ENCODE peak calls at places on chromosomes 5 and 9, in seven cellular contexts. One of them, this sample, is unnamed.

GRCh38 chr5:34751807-34752736 is 86.9 kb upstream of the TTC23L start:
- DNase-seq in effector memory CD4-positive, alpha-beta T cell: no peak
- DNase-seq in fibroblast of pulmonary artery: peak
- DNase-seq in brain microvascular endothelial cell: no peak
- DNase-seq in AG04450: no peak
- DNase-seq in cardiac fibroblast: peak
- DNase-seq in GM12865: no peak
- DNase-seq in this sample: peak

GRCh38 chr5:102719886-102720285 is 35.2 kb upstream of the PAM start:
- DNase-seq in cardiac fibroblast: no peak
- DNase-seq in effector memory CD4-positive, alpha-beta T cell: no peak
- DNase-seq in AG04450: no peak
- DNase-seq in brain microvascular endothelial cell: no peak
- DNase-seq in GM12865: no peak
- DNase-seq in fibroblast of pulmonary artery: no peak
- DNase-seq in this sample: no peak

GRCh38 chr5:162078805-162079204 is 11.2 kb downstream of the GABRG2 start:
- DNase-seq in effector memory CD4-positive, alpha-beta T cell: no peak
- DNase-seq in cardiac fibroblast: no peak
- DNase-seq in brain microvascular endothelial cell: no peak
- DNase-seq in GM12865: no peak
- DNase-seq in fibroblast of pulmonary artery: no peak
- DNase-seq in AG04450: no peak
- DNase-seq in this sample: no peak

GRCh38 chr9:134443169-134444039 is 117.1 kb downstream of the RXRA start:
- DNase-seq in effector memory CD4-positive, alpha-beta T cell: peak
- DNase-seq in brain microvascular endothelial cell: peak
- DNase-seq in cardiac fibroblast: peak
- DNase-seq in fibroblast of pulmonary artery: peak
- DNase-seq in AG04450: peak
- DNase-seq in GM12865: peak
- DNase-seq in this sample: peak

GRCh38 chr9:84121991-84122523 is 141.5 kb downstream of the RMI1 start:
- DNase-seq in effector memory CD4-positive, alpha-beta T cell: no peak
- DNase-seq in GM12865: peak
- DNase-seq in AG04450: peak
- DNase-seq in brain microvascular endothelial cell: no peak
- DNase-seq in cardiac fibroblast: peak
- DNase-seq in fibroblast of pulmonary artery: peak
- DNase-seq in this sample: peak

GRCh38 chr9:96565684-96566360 is 53.8 kb downstream of the CDC14B start:
- DNase-seq in brain microvascular endothelial cell: no peak
- DNase-seq in cardiac fibroblast: peak
- DNase-seq in fibroblast of pulmonary artery: no peak
- DNase-seq in effector memory CD4-positive, alpha-beta T cell: no peak
- DNase-seq in GM12865: no peak
- DNase-seq in AG04450: no peak
- DNase-seq in this sample: peak

GRCh38 chr9:93645921-93646639 is 69.7 kb downstream of the PHF2 start:
- DNase-seq in fibroblast of pulmonary artery: no peak
- DNase-seq in cardiac fibroblast: no peak
- DNase-seq in brain microvascular endothelial cell: no peak
- DNase-seq in effector memory CD4-positive, alpha-beta T cell: no peak
- DNase-seq in AG04450: no peak
- DNase-seq in GM12865: no peak
- DNase-seq in this sample: no peak

GRCh38 chr9:38004809-38005560 is 64.0 kb downstream of the SHB start:
- DNase-seq in effector memory CD4-positive, alpha-beta T cell: no peak
- DNase-seq in fibroblast of pulmonary artery: no peak
- DNase-seq in cardiac fibroblast: no peak
- DNase-seq in AG04450: no peak
- DNase-seq in brain microvascular endothelial cell: no peak
- DNase-seq in GM12865: no peak
- DNase-seq in this sample: no peak

GRCh38 chr5:139863855-139864558 is 68.4 kb downstream of the PSD2 start:
- DNase-seq in effector memory CD4-positive, alpha-beta T cell: peak
- DNase-seq in brain microvascular endothelial cell: peak
- DNase-seq in GM12865: peak
- DNase-seq in cardiac fibroblast: peak
- DNase-seq in AG04450: peak
- DNase-seq in fibroblast of pulmonary artery: peak
- DNase-seq in this sample: peak

GRCh38 chr5:155260798-155261197 is 247.2 kb downstream of the KIF4B start:
- DNase-seq in cardiac fibroblast: no peak
- DNase-seq in AG04450: no peak
- DNase-seq in fibroblast of pulmonary artery: no peak
- DNase-seq in effector memory CD4-positive, alpha-beta T cell: no peak
- DNase-seq in GM12865: peak
- DNase-seq in brain microvascular endothelial cell: no peak
- DNase-seq in this sample: no peak

GRCh38 chr9:131739192-131739961 is 499 bp downstream of the RAPGEF1 start:
- DNase-seq in brain microvascular endothelial cell: no peak
- DNase-seq in AG04450: no peak
- DNase-seq in effector memory CD4-positive, alpha-beta T cell: no peak
- DNase-seq in cardiac fibroblast: peak
- DNase-seq in fibroblast of pulmonary artery: peak
- DNase-seq in GM12865: peak
- DNase-seq in this sample: peak

GRCh38 chr5:37789991-37790390 is 49.9 kb downstream of the GDNF start:
- DNase-seq in effector memory CD4-positive, alpha-beta T cell: no peak
- DNase-seq in cardiac fibroblast: peak
- DNase-seq in fibroblast of pulmonary artery: peak
- DNase-seq in AG04450: no peak
- DNase-seq in GM12865: no peak
- DNase-seq in brain microvascular endothelial cell: no peak
- DNase-seq in this sample: peak

GRCh38 chr5:57358796-57359592 is 123.6 kb downstream of the ACTBL2 start:
- DNase-seq in effector memory CD4-positive, alpha-beta T cell: no peak
- DNase-seq in cardiac fibroblast: no peak
- DNase-seq in brain microvascular endothelial cell: no peak
- DNase-seq in GM12865: no peak
- DNase-seq in AG04450: no peak
- DNase-seq in fibroblast of pulmonary artery: peak
- DNase-seq in this sample: peak

GRCh38 chr9:102700936-102701335 is 294.2 kb upstream of the CYLC2 start:
- DNase-seq in brain microvascular endothelial cell: no peak
- DNase-seq in AG04450: no peak
- DNase-seq in fibroblast of pulmonary artery: no peak
- DNase-seq in effector memory CD4-positive, alpha-beta T cell: no peak
- DNase-seq in cardiac fibroblast: no peak
- DNase-seq in GM12865: no peak
- DNase-seq in this sample: no peak

GRCh38 chr5:113089653-113090335 is 113.2 kb downstream of the DCP2 start:
- DNase-seq in cardiac fibroblast: peak
- DNase-seq in brain microvascular endothelial cell: peak
- DNase-seq in AG04450: no peak
- DNase-seq in GM12865: no peak
- DNase-seq in fibroblast of pulmonary artery: peak
- DNase-seq in effector memory CD4-positive, alpha-beta T cell: no peak
- DNase-seq in this sample: no peak

GRCh38 chr5:172421-172820 is 18.9 kb upstream of the LRRC14B start:
- DNase-seq in effector memory CD4-positive, alpha-beta T cell: no peak
- DNase-seq in GM12865: no peak
- DNase-seq in cardiac fibroblast: no peak
- DNase-seq in brain microvascular endothelial cell: no peak
- DNase-seq in AG04450: no peak
- DNase-seq in fibroblast of pulmonary artery: no peak
- DNase-seq in this sample: no peak

GRCh38 chr9:104984994-104985393 is 57.0 kb upstream of the ABCA1 start:
- DNase-seq in brain microvascular endothelial cell: no peak
- DNase-seq in AG04450: no peak
- DNase-seq in GM12865: no peak
- DNase-seq in effector memory CD4-positive, alpha-beta T cell: no peak
- DNase-seq in fibroblast of pulmonary artery: no peak
- DNase-seq in cardiac fibroblast: no peak
- DNase-seq in this sample: no peak

GRCh38 chr9:35967042-35967441 is 9.1 kb upstream of the OR2S2 start:
- DNase-seq in AG04450: no peak
- DNase-seq in cardiac fibroblast: no peak
- DNase-seq in fibroblast of pulmonary artery: no peak
- DNase-seq in GM12865: no peak
- DNase-seq in brain microvascular endothelial cell: no peak
- DNase-seq in effector memory CD4-positive, alpha-beta T cell: no peak
- DNase-seq in this sample: no peak
- H3K4me3 ChIP-seq in AG04450: no peak
- H3K4me3 ChIP-seq in cardiac fibroblast: no peak
- H3K4me3 ChIP-seq in fibroblast of pulmonary artery: no peak
- H3K4me3 ChIP-seq in GM12865: no peak
- H3K4me3 ChIP-seq in brain microvascular endothelial cell: no peak
- H3K4me3 ChIP-seq in effector memory CD4-positive, alpha-beta T cell: no peak
- H3K4me3 ChIP-seq in this sample: no peak

GRCh38 chr9:117744390-117744789 is 40.2 kb downstream of the TLR4 start:
- DNase-seq in effector memory CD4-positive, alpha-beta T cell: no peak
- DNase-seq in fibroblast of pulmonary artery: no peak
- DNase-seq in cardiac fibroblast: no peak
- DNase-seq in GM12865: peak
- DNase-seq in brain microvascular endothelial cell: no peak
- DNase-seq in AG04450: no peak
- DNase-seq in this sample: no peak
- H3K4me3 ChIP-seq in effector memory CD4-positive, alpha-beta T cell: no peak
- H3K4me3 ChIP-seq in fibroblast of pulmonary artery: no peak
- H3K4me3 ChIP-seq in cardiac fibroblast: no peak
- H3K4me3 ChIP-seq in GM12865: no peak
- H3K4me3 ChIP-seq in brain microvascular endothelial cell: peak
- H3K4me3 ChIP-seq in AG04450: no peak
- H3K4me3 ChIP-seq in this sample: no peak

GRCh38 chr9:95102572-95102971 is 214.9 kb downstream of the FANCC start:
- DNase-seq in brain microvascular endothelial cell: no peak
- DNase-seq in AG04450: no peak
- DNase-seq in fibroblast of pulmonary artery: no peak
- DNase-seq in GM12865: no peak
- DNase-seq in cardiac fibroblast: no peak
- DNase-seq in effector memory CD4-positive, alpha-beta T cell: no peak
- DNase-seq in this sample: no peak

GRCh38 chr9:95099321-95100070 is 218.0 kb downstream of the FANCC start:
- DNase-seq in fibroblast of pulmonary artery: no peak
- DNase-seq in AG04450: no peak
- DNase-seq in cardiac fibroblast: no peak
- DNase-seq in GM12865: no peak
- DNase-seq in brain microvascular endothelial cell: no peak
- DNase-seq in effector memory CD4-positive, alpha-beta T cell: no peak
- DNase-seq in this sample: no peak

GRCh38 chr9:95102001-95102433 is 215.5 kb downstream of the FANCC start:
- DNase-seq in brain microvascular endothelial cell: no peak
- DNase-seq in fibroblast of pulmonary artery: no peak
- DNase-seq in GM12865: no peak
- DNase-seq in cardiac fibroblast: no peak
- DNase-seq in AG04450: no peak
- DNase-seq in effector memory CD4-positive, alpha-beta T cell: no peak
- DNase-seq in this sample: no peak

GRCh38 chr9:95100071-95100627 is 217.4 kb downstream of the FANCC start:
- DNase-seq in effector memory CD4-positive, alpha-beta T cell: no peak
- DNase-seq in cardiac fibroblast: no peak
- DNase-seq in AG04450: no peak
- DNase-seq in fibroblast of pulmonary artery: no peak
- DNase-seq in GM12865: no peak
- DNase-seq in brain microvascular endothelial cell: no peak
- DNase-seq in this sample: no peak

DNA sequence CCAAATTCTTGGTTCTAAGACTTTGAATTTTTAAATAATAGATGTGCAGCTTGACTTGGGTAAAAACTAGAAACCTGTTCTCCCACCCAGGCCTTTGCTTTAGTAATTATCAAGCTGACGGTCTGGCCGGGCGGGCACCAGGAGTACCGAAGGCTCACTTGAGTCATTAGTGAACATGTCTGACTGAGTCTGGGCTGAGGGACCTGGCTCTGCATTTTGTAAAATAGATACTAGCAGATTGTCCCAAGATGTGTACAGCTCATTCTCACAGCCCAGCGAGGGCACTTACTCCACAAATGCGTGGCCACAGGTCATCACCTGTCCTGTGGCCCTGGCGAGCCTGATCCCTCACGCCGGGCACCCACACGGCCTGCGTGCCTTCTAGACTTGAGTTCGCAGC is 216.2 kb downstream of the FANCC start:
- DNase-seq in effector memory CD4-positive, alpha-beta T cell: no peak
- DNase-seq in brain microvascular endothelial cell: no peak
- DNase-seq in fibroblast of pulmonary artery: no peak
- DNase-seq in AG04450: no peak
- DNase-seq in cardiac fibroblast: no peak
- DNase-seq in GM12865: no peak
- DNase-seq in this sample: no peak
- H3K4me3 ChIP-seq in effector memory CD4-positive, alpha-beta T cell: no peak
- H3K4me3 ChIP-seq in brain microvascular endothelial cell: no peak
- H3K4me3 ChIP-seq in fibroblast of pulmonary artery: no peak
- H3K4me3 ChIP-seq in AG04450: no peak
- H3K4me3 ChIP-seq in cardiac fibroblast: no peak
- H3K4me3 ChIP-seq in GM12865: no peak
- H3K4me3 ChIP-seq in this sample: no peak

GRCh38 chr9:128419061-128419925 is 1.4 kb upstream of the CERCAM start:
- DNase-seq in brain microvascular endothelial cell: no peak
- DNase-seq in effector memory CD4-positive, alpha-beta T cell: no peak
- DNase-seq in GM12865: no peak
- DNase-seq in cardiac fibroblast: peak
- DNase-seq in AG04450: no peak
- DNase-seq in fibroblast of pulmonary artery: peak
- DNase-seq in this sample: peak
- H3K4me3 ChIP-seq in brain microvascular endothelial cell: peak
- H3K4me3 ChIP-seq in effector memory CD4-positive, alpha-beta T cell: peak
- H3K4me3 ChIP-seq in GM12865: no peak
- H3K4me3 ChIP-seq in cardiac fibroblast: no peak
- H3K4me3 ChIP-seq in AG04450: no peak
- H3K4me3 ChIP-seq in fibroblast of pulmonary artery: no peak
- H3K4me3 ChIP-seq in this sample: peak

GRCh38 chr5:32444191-32444945 is at the start of gene ZFR:
- DNase-seq in GM12865: peak
- DNase-seq in AG04450: peak
- DNase-seq in cardiac fibroblast: peak
- DNase-seq in fibroblast of pulmonary artery: peak
- DNase-seq in brain microvascular endothelial cell: peak
- DNase-seq in effector memory CD4-positive, alpha-beta T cell: peak
- DNase-seq in this sample: peak
- H3K4me3 ChIP-seq in GM12865: peak
- H3K4me3 ChIP-seq in AG04450: peak
- H3K4me3 ChIP-seq in cardiac fibroblast: peak
- H3K4me3 ChIP-seq in fibroblast of pulmonary artery: peak
- H3K4me3 ChIP-seq in brain microvascular endothelial cell: peak
- H3K4me3 ChIP-seq in effector memory CD4-positive, alpha-beta T cell: peak
- H3K4me3 ChIP-seq in this sample: peak

DNA sequence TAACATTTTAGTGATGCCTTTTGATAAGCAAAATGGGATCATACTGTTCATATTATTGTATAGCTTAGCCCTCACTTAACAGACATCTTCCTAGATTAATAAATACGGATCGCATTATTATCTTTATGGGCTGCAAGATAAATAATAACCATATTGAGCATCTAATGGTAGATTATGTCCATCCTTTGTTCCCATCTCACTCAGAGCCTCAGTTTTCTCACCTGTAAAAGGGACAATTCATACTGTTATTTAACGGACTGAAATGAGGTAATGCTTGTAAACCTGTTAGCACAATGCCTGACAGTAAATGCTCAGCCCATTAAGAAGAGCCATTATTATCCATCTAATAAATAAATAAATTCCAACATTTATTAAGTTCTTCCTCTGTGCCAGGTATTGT is 3.0 kb upstream of the RPL26L1 start:
- DNase-seq in effector memory CD4-positive, alpha-beta T cell: no peak
- DNase-seq in brain microvascular endothelial cell: no peak
- DNase-seq in fibroblast of pulmonary artery: no peak
- DNase-seq in GM12865: no peak
- DNase-seq in AG04450: no peak
- DNase-seq in cardiac fibroblast: no peak
- DNase-seq in this sample: no peak
- H3K4me3 ChIP-seq in effector memory CD4-positive, alpha-beta T cell: no peak
- H3K4me3 ChIP-seq in brain microvascular endothelial cell: no peak
- H3K4me3 ChIP-seq in fibroblast of pulmonary artery: no peak
- H3K4me3 ChIP-seq in GM12865: no peak
- H3K4me3 ChIP-seq in AG04450: no peak
- H3K4me3 ChIP-seq in cardiac fibroblast: no peak
- H3K4me3 ChIP-seq in this sample: no peak

This sample was measured in fibroblast of villous mesenchyme.